ENCODE peak calls at places on chromosomes 4 and X, in ten cellular contexts. A is ELR; L is stimulated activated CD4-positive, alpha-beta T cell treated with anti-CD3 and anti-CD28 coated beads, TNF-alpha, amount 100 ng/mL, for 1 hour; S is activated B cell treated with CpG ODN at 0.5 μM for 24 hours; M is fibroblast of pulmonary artery; V is HCEC 1CT; Q is H54; I is activated T-helper 1 cell treated with anti-CD3 and anti-CD28 coated beads, Interleukin-2, amount 50 U/mL, for 16 hours; H is GM20000; O is SHP77. P is an unnamed sample.

GRCh38 chr4:162497564-162498167 is 333.9 kb upstream of the FSTL5 start:
- DNase-seq in I (no peak), V (peak), L (no peak), M (peak), S (no peak), Q (no peak), O (no peak), A (peak), H (peak), P (peak)

GRCh38 chrX:19563327-19563726 is 48.0 kb upstream of the MAP3K15 start:
- DNase-seq in L (no peak), S (no peak), V (no peak), I (no peak), H (no peak), Q (no peak), O (no peak), M (no peak), A (no peak), P (no peak)

GRCh38 chr4:92121099-92121498 is 182.7 kb upstream of the GRID2 start:
- DNase-seq in M (no peak), Q (no peak), V (peak), H (no peak), I (no peak), L (no peak), S (no peak), O (no peak), A (no peak), P (no peak)

GRCh38 chrX:120456973-120457372 is 12.1 kb downstream of the LAMP2 start:
- DNase-seq in Q (no peak), L (no peak), O (no peak), M (no peak), S (no peak), V (peak), I (no peak), H (no peak), A (peak), P (no peak)

GRCh38 chr4:6663596-6664393 is 23.3 kb downstream of the MRFAP1 start:
- DNase-seq in A (no peak), V (no peak), O (no peak), S (no peak), Q (no peak), H (no peak), L (no peak), M (no peak), I (no peak), P (peak)

GRCh38 chr4:38529189-38530115 is 134.5 kb upstream of the KLF3 start:
- DNase-seq in M (no peak), Q (no peak), S (peak), H (peak), I (peak), V (no peak), L (no peak), O (no peak), A (no peak), P (peak)

GRCh38 chr4:41280010-41280409 is 23.3 kb downstream of the UCHL1 start:
- DNase-seq in S (no peak), O (no peak), A (no peak), H (no peak), M (peak), V (no peak), I (no peak), Q (no peak), L (no peak), P (no peak)

GRCh38 chrX:104370089-104370488 is 115.4 kb upstream of the ESX1 start:
- DNase-seq in V (no peak), A (peak), H (no peak), M (no peak), Q (no peak), O (no peak), I (no peak), S (no peak), L (no peak), P (peak)

GRCh38 chrX:140525448-140525847 is 20.6 kb upstream of the SOX3 start:
- DNase-seq in M (peak), H (no peak), Q (no peak), V (peak), L (no peak), A (peak), S (no peak), I (no peak), O (no peak), P (no peak)

GRCh38 chr4:4663028-4663427 is 121.2 kb upstream of the STX18 start:
- DNase-seq in S (no peak), M (peak), I (no peak), L (no peak), O (no peak), Q (no peak), H (no peak), V (no peak), A (peak), P (no peak)

GRCh38 chrX:34381241-34381640 is 249.1 kb upstream of the FAM47A start:
- DNase-seq in L (no peak), V (no peak), I (no peak), Q (no peak), O (no peak), S (no peak), M (peak), A (no peak), H (no peak), P (no peak)

GRCh38 chr4:166198921-166199320 is 325.9 kb downstream of the TLL1 start:
- DNase-seq in V (no peak), Q (no peak), H (no peak), S (no peak), O (no peak), A (no peak), I (no peak), L (no peak), M (no peak), P (no peak)

GRCh38 chr4:24137963-24138601 is 248.2 kb upstream of the PPARGC1A start:
- DNase-seq in A (no peak), Q (no peak), S (no peak), I (no peak), O (peak), H (no peak), M (no peak), L (no peak), V (no peak), P (no peak)

GRCh38 chr4:95465010-95465409 is 83.8 kb downstream of the UNC5C start:
- DNase-seq in A (no peak), S (no peak), L (no peak), H (no peak), V (no peak), Q (no peak), M (no peak), I (no peak), O (no peak), P (no peak)

GRCh38 chr4:148021706-148022105 is 289.8 kb downstream of the ARHGAP10 start:
- DNase-seq in Q (no peak), O (no peak), S (no peak), A (no peak), I (no peak), L (no peak), M (no peak), V (no peak), H (no peak), P (no peak)

GRCh38 chr4:55125763-55126541 is 557 bp upstream of the KDR start:
- DNase-seq in V (no peak), M (peak), I (no peak), Q (no peak), O (no peak), L (no peak), A (peak), S (no peak), H (no peak), P (no peak)

GRCh38 chr4:163558539-163559044 is 64.1 kb downstream of the TMA16 start:
- DNase-seq in I (no peak), S (peak), V (peak), Q (no peak), O (no peak), L (no peak), M (no peak), H (no peak), A (no peak), P (no peak)

GRCh38 chr4:89324671-89325070 is 17.1 kb upstream of the GPRIN3 start:
- DNase-seq in M (peak), S (no peak), H (peak), O (no peak), A (peak), Q (no peak), I (no peak), V (peak), L (no peak), P (no peak)

GRCh38 chr4:148054275-148054674 is 322.4 kb downstream of the ARHGAP10 start:
- DNase-seq in Q (no peak), M (no peak), A (no peak), O (no peak), S (no peak), H (no peak), L (no peak), V (no peak), I (no peak), P (no peak)